ENCODE peak calls at places on chromosomes 12 and 14, in five cellular contexts. One of them, this sample, is unnamed.

GRCh38 chr14:20460458-20461229 is 590 bp downstream of the PIP4P1 start:
- DNase-seq in A549: no peak
- DNase-seq in SK-N-SH: no peak
- DNase-seq in GM12878: peak
- DNase-seq in K562: peak
- DNase-seq in this sample: no peak

GRCh38 chr14:106840258-106840657 is 1313.9 kb downstream of the TMEM121 start:
- DNase-seq in GM12878: no peak
- DNase-seq in K562: no peak
- DNase-seq in SK-N-SH: no peak
- DNase-seq in A549: no peak
- DNase-seq in this sample: no peak

GRCh38 chr14:22646570-22647254 is 2.6 kb upstream of the OR6J1 start:
- DNase-seq in K562: no peak
- DNase-seq in SK-N-SH: no peak
- DNase-seq in GM12878: no peak
- DNase-seq in A549: no peak
- DNase-seq in this sample: peak

GRCh38 chr12:71536939-71537622 is 97.5 kb downstream of the LGR5 start:
- DNase-seq in A549: no peak
- DNase-seq in SK-N-SH: no peak
- DNase-seq in K562: no peak
- DNase-seq in GM12878: no peak
- DNase-seq in this sample: no peak

GRCh38 chr12:104730761-104731160 is 227.3 kb downstream of the SLC41A2 start:
- DNase-seq in A549: no peak
- DNase-seq in GM12878: no peak
- DNase-seq in SK-N-SH: no peak
- DNase-seq in K562: no peak
- DNase-seq in this sample: no peak

GRCh38 chr12:47768323-47768811 is 4.7 kb upstream of the SLC48A1 start:
- DNase-seq in SK-N-SH: no peak
- DNase-seq in GM12878: no peak
- DNase-seq in K562: peak
- DNase-seq in A549: no peak
- DNase-seq in this sample: peak

GRCh38 chr12:123109319-123109772 is 41.5 kb downstream of the PITPNM2 start:
- DNase-seq in GM12878: no peak
- DNase-seq in A549: no peak
- DNase-seq in SK-N-SH: no peak
- DNase-seq in K562: no peak
- DNase-seq in this sample: no peak

GRCh38 chr12:48630346-48630745 is 51.7 kb downstream of the KANSL2 start:
- DNase-seq in GM12878: no peak
- DNase-seq in A549: no peak
- DNase-seq in K562: no peak
- DNase-seq in SK-N-SH: no peak
- DNase-seq in this sample: no peak

GRCh38 chr12:3496964-3497363 is 6.0 kb downstream of the PRMT8 start:
- DNase-seq in GM12878: no peak
- DNase-seq in A549: no peak
- DNase-seq in K562: no peak
- DNase-seq in SK-N-SH: peak
- DNase-seq in this sample: no peak

GRCh38 chr12:76866146-76866545 is 12.7 kb downstream of the CSRP2 start:
- DNase-seq in K562: no peak
- DNase-seq in A549: no peak
- DNase-seq in GM12878: no peak
- DNase-seq in SK-N-SH: no peak
- DNase-seq in this sample: no peak

GRCh38 chr14:73238941-73239340 is 1.6 kb downstream of the PAPLN start:
- DNase-seq in SK-N-SH: peak
- DNase-seq in GM12878: no peak
- DNase-seq in A549: no peak
- DNase-seq in K562: no peak
- DNase-seq in this sample: no peak

GRCh38 chr12:47725893-47726292 is 603 bp upstream of the ENDOU start:
- DNase-seq in GM12878: no peak
- DNase-seq in K562: no peak
- DNase-seq in SK-N-SH: no peak
- DNase-seq in A549: no peak
- DNase-seq in this sample: peak

GRCh38 chr12:53983580-53984572 is 1.1 kb upstream of the HOXC10 start:
- DNase-seq in SK-N-SH: no peak
- DNase-seq in A549: no peak
- DNase-seq in GM12878: no peak
- DNase-seq in K562: no peak
- DNase-seq in this sample: no peak

GRCh38 chr12:48678561-48679185 is 3.4 kb downstream of the KANSL2 start:
- DNase-seq in SK-N-SH: no peak
- DNase-seq in A549: no peak
- DNase-seq in GM12878: no peak
- DNase-seq in K562: no peak
- DNase-seq in this sample: no peak

GRCh38 chr14:72476657-72477499 is 417.0 kb downstream of the DPF3 start:
- DNase-seq in GM12878: peak
- DNase-seq in K562: no peak
- DNase-seq in SK-N-SH: no peak
- DNase-seq in A549: no peak
- DNase-seq in this sample: peak

GRCh38 chr12:116150452-116150851 is 127.0 kb downstream of the MED13L start:
- DNase-seq in GM12878: no peak
- DNase-seq in K562: no peak
- DNase-seq in SK-N-SH: no peak
- DNase-seq in A549: no peak
- DNase-seq in this sample: no peak

GRCh38 chr12:16348435-16349131 is 1.1 kb downstream of the MGST1 start:
- DNase-seq in SK-N-SH: no peak
- DNase-seq in A549: no peak
- DNase-seq in K562: peak
- DNase-seq in GM12878: peak
- DNase-seq in this sample: peak

DNA sequence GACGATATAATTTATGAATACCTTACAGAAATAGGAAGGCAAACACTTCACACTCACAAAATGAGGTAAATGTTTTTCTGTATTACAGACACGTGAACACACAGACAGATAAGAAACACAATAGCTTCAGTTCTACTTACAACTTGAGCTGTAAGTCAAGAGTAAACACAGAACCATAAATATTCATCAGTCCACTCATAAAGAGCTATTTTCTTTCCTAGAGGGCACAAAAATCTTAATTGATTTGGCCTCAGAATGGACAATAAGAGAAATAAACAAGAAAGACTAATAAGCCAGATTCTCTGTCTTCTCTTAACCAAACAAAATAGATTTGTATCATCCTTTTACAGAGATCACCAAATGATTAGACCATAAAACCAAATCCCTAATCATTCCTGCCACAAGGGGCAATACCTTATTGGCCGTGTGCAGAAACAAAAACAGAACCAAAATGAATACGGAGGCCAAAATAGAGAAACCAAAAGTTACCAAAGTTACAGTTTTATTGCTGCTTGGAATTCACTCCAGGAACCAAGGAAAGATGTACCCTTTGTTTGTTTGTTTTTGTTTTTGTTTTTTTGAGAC is 38.1 kb upstream of the GARIN2 start:
- DNase-seq in GM12878: no peak
- DNase-seq in K562: no peak
- DNase-seq in SK-N-SH: no peak
- DNase-seq in A549: no peak
- DNase-seq in this sample: no peak
- TF ChIP-seq RCOR1 in GM12878: no peak
- TF ChIP-seq RCOR1 in K562: no peak
- TF ChIP-seq RCOR1 in SK-N-SH: no peak
- TF ChIP-seq RCOR1 in A549: no peak
- TF ChIP-seq RCOR1 in this sample: no peak

GRCh38 chr14:62001988-62002387 is 239.8 kb downstream of the SNAPC1 start:
- DNase-seq in SK-N-SH: no peak
- DNase-seq in GM12878: no peak
- DNase-seq in K562: no peak
- DNase-seq in A549: no peak
- DNase-seq in this sample: no peak

GRCh38 chr14:62002636-62003035 is 240.4 kb downstream of the SNAPC1 start:
- DNase-seq in K562: no peak
- DNase-seq in A549: no peak
- DNase-seq in SK-N-SH: no peak
- DNase-seq in GM12878: no peak
- DNase-seq in this sample: peak

GRCh38 chr14:62006116-62006737 is 244.0 kb downstream of the SNAPC1 start:
- DNase-seq in GM12878: no peak
- DNase-seq in SK-N-SH: no peak
- DNase-seq in K562: no peak
- DNase-seq in A549: no peak
- DNase-seq in this sample: no peak

GRCh38 chr14:62003701-62004100 is 241.5 kb downstream of the SNAPC1 start:
- DNase-seq in GM12878: no peak
- DNase-seq in A549: no peak
- DNase-seq in SK-N-SH: no peak
- DNase-seq in K562: no peak
- DNase-seq in this sample: no peak
- TF ChIP-seq RCOR1 in GM12878: no peak
- TF ChIP-seq RCOR1 in A549: no peak
- TF ChIP-seq RCOR1 in SK-N-SH: no peak
- TF ChIP-seq RCOR1 in K562: no peak
- TF ChIP-seq RCOR1 in this sample: no peak

DNA sequence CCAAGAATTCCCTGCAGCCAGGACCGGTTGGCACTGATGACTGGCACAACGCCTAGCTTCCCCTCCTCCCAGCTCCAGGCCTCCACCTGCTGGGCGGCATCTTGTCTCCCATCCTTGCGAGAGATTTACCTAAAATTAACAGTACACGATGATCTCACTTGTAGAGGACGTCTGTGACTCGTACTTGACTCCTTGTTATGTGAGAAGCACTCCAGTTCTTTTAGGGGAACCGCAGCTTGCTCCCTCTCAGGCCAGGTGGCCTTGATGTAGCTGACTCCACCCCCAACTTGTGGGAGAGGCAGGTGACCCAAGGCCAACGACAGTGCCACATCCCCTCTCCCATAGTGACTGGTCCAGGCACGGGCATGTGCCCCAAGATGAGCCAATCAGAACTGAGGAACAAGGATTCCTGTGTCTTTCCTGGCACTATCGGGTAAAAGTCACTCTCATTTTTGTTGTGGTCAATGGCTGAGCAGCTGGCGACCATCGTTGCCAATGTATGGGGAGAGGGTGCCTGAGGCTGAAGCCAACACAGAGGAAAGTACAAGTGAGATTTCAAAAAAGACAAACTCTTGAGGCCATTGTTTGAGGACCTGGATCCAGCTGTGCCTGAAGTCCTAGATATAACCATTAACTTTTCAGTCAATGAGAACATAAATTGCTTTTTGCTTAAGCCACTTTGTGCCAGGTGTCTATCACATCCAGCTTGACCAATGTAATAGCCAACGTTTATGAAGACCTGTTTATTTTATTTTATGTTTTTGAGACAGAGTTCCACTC is 208.7 kb downstream of the RBM19 start:
- DNase-seq in GM12878: no peak
- DNase-seq in A549: no peak
- DNase-seq in SK-N-SH: no peak
- DNase-seq in K562: no peak
- DNase-seq in this sample: no peak
- TF ChIP-seq RCOR1 in GM12878: no peak
- TF ChIP-seq RCOR1 in A549: no peak
- TF ChIP-seq RCOR1 in SK-N-SH: no peak
- TF ChIP-seq RCOR1 in K562: no peak
- TF ChIP-seq RCOR1 in this sample: no peak

GRCh38 chr12:45732250-45732649 is 2.7 kb downstream of the ARID2 start:
- DNase-seq in SK-N-SH: no peak
- DNase-seq in GM12878: no peak
- DNase-seq in A549: no peak
- DNase-seq in K562: peak
- DNase-seq in this sample: peak
- TF ChIP-seq RCOR1 in SK-N-SH: no peak
- TF ChIP-seq RCOR1 in GM12878: no peak
- TF ChIP-seq RCOR1 in A549: no peak
- TF ChIP-seq RCOR1 in K562: no peak
- TF ChIP-seq RCOR1 in this sample: no peak

DNA sequence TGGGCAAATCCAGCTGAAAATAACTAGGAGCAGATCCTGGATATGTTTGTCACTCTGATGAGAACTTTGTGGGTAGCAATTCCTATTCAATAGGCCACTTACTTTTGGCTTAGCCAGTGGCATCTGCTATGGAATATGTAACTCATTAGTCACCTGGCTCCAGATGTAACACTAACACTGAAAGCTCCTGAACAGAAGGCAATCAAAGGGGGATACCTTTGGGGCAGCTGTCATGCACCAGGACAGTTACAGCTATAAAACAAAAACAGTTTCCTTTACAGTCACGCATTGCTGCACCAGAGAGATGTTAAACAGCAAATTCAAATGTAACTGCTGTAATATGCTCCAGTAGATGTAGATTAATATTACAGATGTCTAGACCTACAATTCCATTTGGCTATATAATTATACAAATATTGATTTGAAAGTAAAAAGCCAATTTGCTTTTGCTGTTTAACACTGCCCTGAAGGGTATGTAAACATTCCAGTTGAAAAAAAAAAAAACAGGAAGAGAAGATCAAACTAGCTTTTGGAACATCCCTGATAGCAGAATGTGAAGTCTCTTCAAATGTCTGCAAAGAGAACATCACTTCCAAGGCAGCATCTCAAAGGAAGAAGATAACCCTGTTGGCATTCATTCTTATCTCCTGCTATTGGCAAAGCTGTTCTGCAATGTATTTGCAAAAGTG is 18.4 kb downstream of the RACGAP1 start:
- DNase-seq in GM12878: no peak
- DNase-seq in SK-N-SH: no peak
- DNase-seq in K562: no peak
- DNase-seq in A549: no peak
- DNase-seq in this sample: peak
- TF ChIP-seq RCOR1 in GM12878: no peak
- TF ChIP-seq RCOR1 in SK-N-SH: peak
- TF ChIP-seq RCOR1 in K562: no peak
- TF ChIP-seq RCOR1 in A549: no peak
- TF ChIP-seq RCOR1 in this sample: no peak

DNA sequence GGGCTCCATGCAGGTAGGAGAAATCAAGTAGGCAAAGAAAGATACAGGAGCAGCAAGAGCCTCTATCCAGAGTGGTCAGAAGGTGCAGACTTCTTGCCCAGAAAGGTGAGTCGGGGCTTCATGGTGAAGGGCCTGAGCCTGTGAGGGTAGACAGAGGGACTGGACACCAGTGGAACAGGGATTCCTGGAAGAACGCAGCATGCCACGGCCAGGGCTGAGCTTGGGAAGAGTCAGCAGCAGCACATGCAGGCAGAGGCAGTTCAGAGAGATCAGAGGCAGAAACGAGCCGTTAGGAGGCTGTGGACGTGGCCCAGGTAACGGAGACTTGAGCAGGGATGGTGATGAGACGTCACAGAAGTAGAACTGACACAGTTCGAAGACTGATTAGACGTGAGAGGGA is 202.6 kb upstream of the DIO3 start:
- DNase-seq in A549: no peak
- DNase-seq in SK-N-SH: no peak
- DNase-seq in GM12878: no peak
- DNase-seq in K562: no peak
- DNase-seq in this sample: no peak
- TF ChIP-seq RCOR1 in A549: no peak
- TF ChIP-seq RCOR1 in SK-N-SH: no peak
- TF ChIP-seq RCOR1 in GM12878: no peak
- TF ChIP-seq RCOR1 in K562: no peak
- TF ChIP-seq RCOR1 in this sample: no peak

This sample was measured in IMR-90.